ENCODE peak calls at places on chromosomes 6 and 20, in four cellular contexts. P is kidney; B is CD8-positive, alpha-beta T cell; N is esophagus squamous epithelium. U is an unnamed sample.

GRCh38 chr20:59693587-59693986 is 89.2 kb downstream of the PHACTR3 start:
- DNase-seq in N (no peak), P (no peak), B (no peak), U (peak; percentile 46)

GRCh38 chr6:328924-329323 is 36.6 kb downstream of the DUSP22 start:
- DNase-seq in N (no peak), P (no peak), B (no peak), U (peak; percentile 21)

GRCh38 chr6:141963543-141964295 is 169.0 kb upstream of the GJE1 start:
- DNase-seq in P (no peak), N (no peak), B (no peak), U (no peak)

GRCh38 chr6:156028310-156029131 is 572.9 kb upstream of the NOX3 start:
- DNase-seq in P (peak; percentile 70), N (no peak), B (no peak), U (no peak)

GRCh38 chr6:36660771-36661471 is 17.6 kb upstream of the CDKN1A start:
- DNase-seq in P (peak; percentile 90), B (no peak), N (no peak), U (no peak)

GRCh38 chr6:39243809-39244208 is 14.5 kb upstream of the KCNK5 start:
- DNase-seq in B (no peak), N (no peak), P (peak; percentile 92), U (no peak)

GRCh38 chr6:75691012-75691411 is 58.0 kb upstream of the MYO6 start:
- DNase-seq in N (no peak), B (no peak), P (no peak), U (no peak)

GRCh38 chr20:50163570-50164317 is 10.2 kb upstream of the PEDS1 start:
- DNase-seq in P (no peak), B (no peak), N (no peak), U (peak; percentile 92)

GRCh38 chr6:89368107-89368506 is 15.6 kb upstream of the UBE2J1 start:
- DNase-seq in N (no peak), P (no peak), B (peak; percentile 59), U (no peak)

GRCh38 chr6:148793721-148794120 is 46.9 kb downstream of the UST start:
- DNase-seq in N (no peak), B (no peak), P (no peak), U (no peak)

GRCh38 chr20:63148696-63149095 is 67.2 kb downstream of the YTHDF1 start:
- DNase-seq in N (no peak), B (no peak), P (peak; percentile 59), U (peak; percentile 75)

GRCh38 chr6:126112171-126112632 is 125.9 kb downstream of the TRMT11 start:
- DNase-seq in N (no peak), P (no peak), B (no peak), U (no peak)

GRCh38 chr6:71181565-71181964 is 107.0 kb upstream of the OGFRL1 start:
- DNase-seq in B (no peak), P (no peak), N (no peak), U (peak; percentile 65)

GRCh38 chr6:56958481-56958880 is 3.6 kb downstream of the BEND6 start:
- DNase-seq in N (no peak), P (no peak), B (no peak), U (no peak)

GRCh38 chr20:37341632-37342031 is 4.3 kb upstream of the SRC start:
- DNase-seq in B (no peak), P (peak; percentile 66), N (no peak), U (peak; percentile 84)

GRCh38 chr20:37343994-37344355 is 2.0 kb upstream of the SRC start:
- DNase-seq in P (no peak), B (no peak), N (no peak), U (no peak)

GRCh38 chr20:37344506-37345338 is 1.2 kb upstream of the SRC start:
- DNase-seq in N (no peak), B (no peak), P (peak; percentile 86), U (peak; percentile 79)

GRCh38 chr20:37342231-37343177 is 3.4 kb upstream of the SRC start:
- DNase-seq in P (no peak), B (no peak), N (no peak), U (peak; percentile 77)

GRCh38 chr20:37343212-37343993 is 2.5 kb upstream of the SRC start:
- DNase-seq in N (no peak), P (peak; percentile 90), B (peak; percentile 33), U (peak; percentile 78)
- H3K4me1 ChIP-seq in N (peaks cover 19% of the 10 kb centered on the region), P (peaks cover 20% of the 10 kb centered on the region), B (peaks cover 10% of the 10 kb centered on the region), U (peaks cover 31% of the 10 kb centered on the region)

GRCh38 chr20:22536956-22537756 is 47.2 kb downstream of the FOXA2 start:
- DNase-seq in B (no peak), N (no peak), P (no peak), U (no peak)

GRCh38 chr20:22533823-22534751 is 50.3 kb downstream of the FOXA2 start:
- DNase-seq in N (no peak), P (no peak), B (no peak), U (no peak)

GRCh38 chr20:22532598-22532997 is 51.8 kb downstream of the FOXA2 start:
- DNase-seq in P (no peak), N (no peak), B (no peak), U (no peak)

GRCh38 chr20:22535483-22535882 is 48.9 kb downstream of the FOXA2 start:
- DNase-seq in B (no peak), P (no peak), N (no peak), U (no peak)

DNA sequence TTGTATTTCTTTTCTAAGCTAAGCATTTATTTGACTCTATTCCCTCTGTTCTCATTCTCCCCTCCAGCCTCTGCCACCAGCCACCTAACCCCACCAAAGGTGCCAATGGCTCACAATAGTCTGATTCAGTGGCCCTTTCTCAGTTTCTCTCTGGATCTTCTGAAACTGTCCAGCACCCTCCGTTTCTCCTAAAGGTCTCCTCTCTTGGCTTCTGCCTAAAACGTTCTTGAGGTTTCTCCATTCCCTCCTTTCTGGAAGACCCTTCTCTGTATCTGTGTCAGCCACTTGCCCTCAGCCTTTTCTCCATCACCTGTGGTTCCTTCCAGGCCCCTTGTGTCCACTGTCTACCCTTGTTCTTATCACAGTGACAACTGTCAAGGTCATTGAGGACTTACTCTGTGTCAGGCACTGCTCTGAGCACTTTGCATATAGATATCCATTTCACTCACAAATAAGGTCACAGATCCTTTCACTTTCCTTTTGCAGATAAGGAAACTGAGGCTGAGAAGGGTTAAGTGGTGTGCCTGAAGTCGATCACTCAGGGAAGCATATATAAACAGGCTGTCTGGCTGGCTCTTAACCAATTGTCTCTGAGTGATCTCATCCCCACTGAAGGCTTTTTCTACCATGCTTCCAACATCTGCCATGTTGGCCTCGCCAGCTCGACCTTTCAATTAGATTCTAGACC is 48.1 kb downstream of the FOXA2 start:
- DNase-seq in P (no peak), N (no peak), B (no peak), U (no peak)
- TF ChIP-seq CTCF in P (no peak), N (no peak), B (no peak), U (no peak)

GRCh38 chr6:26331809-26332226 is 33.2 kb upstream of the BTN3A2 start:
- DNase-seq in P (no peak), B (peak; percentile 65), N (no peak), U (no peak)
- H3K4me3 ChIP-seq in P (no peak overlapping the region), B (peak overlapping the region; percentile 10), N (no peak overlapping the region), U (peak overlapping the region; percentile 56)

GRCh38 chr6:21739241-21739640 is 145.7 kb downstream of the SOX4 start:
- DNase-seq in N (no peak), P (no peak), B (no peak), U (no peak)

GRCh38 chr6:21740719-21741118 is 147.2 kb downstream of the SOX4 start:
- DNase-seq in P (no peak), N (no peak), B (no peak), U (no peak)

GRCh38 chr6:21738180-21739094 is 144.9 kb downstream of the SOX4 start:
- DNase-seq in P (no peak), N (no peak), B (no peak), U (no peak)

GRCh38 chr6:21741221-21742109 is 147.9 kb downstream of the SOX4 start:
- DNase-seq in N (no peak), B (no peak), P (no peak), U (no peak)

DNA sequence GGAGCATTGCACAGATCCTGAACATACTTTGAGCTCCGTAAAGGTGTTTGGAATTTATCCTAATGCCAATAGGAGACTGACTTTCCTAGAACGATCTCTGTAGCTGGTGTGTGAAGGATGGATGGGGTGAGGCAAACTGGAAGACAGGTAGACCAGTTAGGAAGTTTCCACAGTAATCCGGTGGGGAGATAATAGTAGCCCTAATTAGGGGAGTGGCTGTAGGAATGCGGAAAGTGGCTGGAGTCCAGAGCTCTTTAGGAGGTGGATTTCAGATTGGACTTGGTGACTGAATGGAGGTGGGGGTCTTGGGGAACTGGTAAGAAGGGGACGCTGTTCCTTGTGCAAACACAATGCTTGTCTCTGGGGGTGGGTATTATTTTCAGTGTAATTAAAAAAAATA is 146.3 kb downstream of the SOX4 start:
- DNase-seq in N (no peak), B (no peak), P (no peak), U (no peak)
- H3K4me1 ChIP-seq in N (no peaks in the 10 kb centered on the region), B (no peaks in the 10 kb centered on the region), P (peaks cover 5% of the 10 kb centered on the region), U (peaks cover 30% of the 10 kb centered on the region)

DNA sequence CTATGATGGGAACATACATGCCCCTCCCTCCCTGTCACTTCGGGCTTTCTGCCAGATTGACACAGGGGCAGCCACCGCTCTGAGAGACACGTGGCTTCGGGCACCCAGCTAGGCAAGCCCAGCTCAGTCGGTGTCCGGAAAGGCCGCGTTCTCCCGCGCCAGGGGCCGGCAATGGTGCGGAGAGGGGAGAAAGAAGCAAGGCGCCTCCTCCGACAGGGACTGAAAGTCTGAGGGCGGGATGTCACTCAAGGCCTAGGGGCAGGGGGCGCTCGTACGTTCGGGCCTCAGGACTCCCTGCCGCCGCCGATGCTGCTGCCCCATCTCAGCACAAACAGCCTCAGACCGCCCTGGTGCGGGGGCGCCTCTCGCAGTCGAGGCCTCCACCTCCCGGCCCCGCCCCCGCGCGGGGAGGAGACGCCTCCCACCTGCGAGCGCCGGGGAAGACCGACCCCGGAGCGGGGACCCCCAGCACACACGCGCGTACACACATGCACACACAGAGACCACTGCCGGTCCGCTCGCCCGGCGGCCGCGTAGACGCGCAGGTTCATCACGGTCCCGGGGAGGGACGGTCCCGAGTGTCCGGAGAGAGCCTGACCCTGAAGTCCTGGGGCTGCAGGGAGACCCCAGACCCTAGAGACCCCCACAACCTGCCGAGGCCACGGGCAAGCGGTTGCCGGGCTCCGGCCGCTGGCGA is 1.9 kb downstream of the GRM4 start:
- DNase-seq in N (no peak), B (peak; percentile 56), P (peak; percentile 75), U (peak; percentile 59)
- TF ChIP-seq CTCF in N (no peak), B (peak; percentile 34), P (no peak), U (no peak)

DNA sequence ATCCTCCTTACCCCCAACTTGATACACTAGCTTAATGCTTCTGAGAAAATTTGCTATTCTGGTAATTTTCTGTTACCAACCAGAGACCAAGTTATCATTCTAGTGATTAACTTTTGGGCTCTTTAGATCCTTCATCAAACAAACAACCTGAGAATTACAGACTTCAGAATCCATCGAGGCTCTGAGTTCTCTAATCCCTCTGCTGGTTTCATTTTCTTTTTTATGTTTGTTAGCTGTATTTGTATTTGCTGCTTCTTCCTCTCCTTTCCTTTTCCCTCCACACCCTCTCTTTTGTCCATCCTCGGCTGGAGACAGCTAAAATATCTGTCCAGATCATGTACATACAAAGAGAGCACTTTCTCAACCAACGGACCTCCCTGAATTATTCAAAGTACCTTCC is 98.7 kb upstream of the RIPOR2 start:
- DNase-seq in B (no peak), P (no peak), N (no peak), U (no peak)
- H3K4me3 ChIP-seq in B (peak overlapping the region; percentile 30), P (peak overlapping the region; percentile 40), N (no peak overlapping the region), U (no peak overlapping the region)

GRCh38 chr20:40697466-40697987 is 8.5 kb upstream of the MAFB start:
- DNase-seq in N (no peak), P (no peak), B (no peak), U (peak; percentile 69)

GRCh38 chr20:40702504-40702903 is 13.5 kb upstream of the MAFB start:
- DNase-seq in P (no peak), B (no peak), N (no peak), U (no peak)

GRCh38 chr20:40698281-40698680 is 9.2 kb upstream of the MAFB start:
- DNase-seq in P (no peak), N (no peak), B (no peak), U (peak; percentile 61)

GRCh38 chr20:40695214-40695613 is 6.2 kb upstream of the MAFB start:
- DNase-seq in N (no peak), P (no peak), B (no peak), U (no peak)

GRCh38 chr20:40698744-40699143 is 9.7 kb upstream of the MAFB start:
- DNase-seq in P (no peak), N (no peak), B (no peak), U (no peak)
- H3K4me1 ChIP-seq in P (no peaks in the 10 kb centered on the region), N (peaks cover 2% of the 10 kb centered on the region), B (no peaks in the 10 kb centered on the region), U (no peaks in the 10 kb centered on the region)